ENCODE peak calls at places on chromosomes 3 and 15, in six cellular contexts. One of them, this sample, is unnamed.

GRCh38 chr3:36729204-36730056 is 34.9 kb downstream of the DCLK3 start:
- DNase-seq in progenitor cell of endocrine pancreas: no peak
- DNase-seq in NCI-H1105: peak; percentile 6
- DNase-seq in activated gamma-delta T cell treated with Interleukin-2 at 50 U/mL for 16 hours: no peak
- DNase-seq in sigmoid colon: no peak
- DNase-seq in neuronal stem cell: peak; percentile 53
- DNase-seq in this sample: no peak

GRCh38 chr3:156749244-156749643 is 74.9 kb downstream of the TIPARP start:
- DNase-seq in activated gamma-delta T cell treated with Interleukin-2 at 50 U/mL for 16 hours: no peak
- DNase-seq in neuronal stem cell: no peak
- DNase-seq in NCI-H1105: no peak
- DNase-seq in progenitor cell of endocrine pancreas: no peak
- DNase-seq in sigmoid colon: no peak
- DNase-seq in this sample: no peak

GRCh38 chr3:142263126-142263525 is 37.7 kb upstream of the GK5 start:
- DNase-seq in neuronal stem cell: no peak
- DNase-seq in activated gamma-delta T cell treated with Interleukin-2 at 50 U/mL for 16 hours: no peak
- DNase-seq in NCI-H1105: no peak
- DNase-seq in sigmoid colon: no peak
- DNase-seq in progenitor cell of endocrine pancreas: no peak
- DNase-seq in this sample: no peak

GRCh38 chr3:141192345-141192744 is 39.3 kb upstream of the PXYLP1 start:
- DNase-seq in progenitor cell of endocrine pancreas: peak; percentile 99
- DNase-seq in sigmoid colon: peak; percentile 98
- DNase-seq in NCI-H1105: peak; percentile 95
- DNase-seq in neuronal stem cell: peak; percentile 96
- DNase-seq in activated gamma-delta T cell treated with Interleukin-2 at 50 U/mL for 16 hours: peak; percentile 99
- DNase-seq in this sample: peak; percentile 93

GRCh38 chr15:76954744-76955143 is 23.2 kb downstream of the RCN2 start:
- DNase-seq in neuronal stem cell: no peak
- DNase-seq in NCI-H1105: no peak
- DNase-seq in sigmoid colon: no peak
- DNase-seq in progenitor cell of endocrine pancreas: no peak
- DNase-seq in activated gamma-delta T cell treated with Interleukin-2 at 50 U/mL for 16 hours: no peak
- DNase-seq in this sample: no peak

GRCh38 chr3:123157598-123158287 is 44.0 kb upstream of the SEC22A start:
- DNase-seq in progenitor cell of endocrine pancreas: no peak
- DNase-seq in sigmoid colon: no peak
- DNase-seq in neuronal stem cell: no peak
- DNase-seq in NCI-H1105: no peak
- DNase-seq in activated gamma-delta T cell treated with Interleukin-2 at 50 U/mL for 16 hours: no peak
- DNase-seq in this sample: no peak

GRCh38 chr3:109825971-109826810 is 488.8 kb upstream of the DPPA4 start:
- DNase-seq in NCI-H1105: no peak
- DNase-seq in progenitor cell of endocrine pancreas: no peak
- DNase-seq in neuronal stem cell: no peak
- DNase-seq in activated gamma-delta T cell treated with Interleukin-2 at 50 U/mL for 16 hours: no peak
- DNase-seq in sigmoid colon: no peak
- DNase-seq in this sample: no peak

GRCh38 chr15:38745136-38745535 is 180.5 kb upstream of the RASGRP1 start:
- DNase-seq in sigmoid colon: no peak
- DNase-seq in activated gamma-delta T cell treated with Interleukin-2 at 50 U/mL for 16 hours: no peak
- DNase-seq in progenitor cell of endocrine pancreas: no peak
- DNase-seq in NCI-H1105: no peak
- DNase-seq in neuronal stem cell: no peak
- DNase-seq in this sample: no peak

GRCh38 chr3:180073561-180073960 is 36.8 kb upstream of the PEX5L start:
- DNase-seq in NCI-H1105: no peak
- DNase-seq in progenitor cell of endocrine pancreas: no peak
- DNase-seq in activated gamma-delta T cell treated with Interleukin-2 at 50 U/mL for 16 hours: no peak
- DNase-seq in sigmoid colon: no peak
- DNase-seq in neuronal stem cell: no peak
- DNase-seq in this sample: no peak

GRCh38 chr15:56758770-56759449 is 25.6 kb upstream of the ZNF280D start:
- DNase-seq in NCI-H1105: no peak
- DNase-seq in activated gamma-delta T cell treated with Interleukin-2 at 50 U/mL for 16 hours: no peak
- DNase-seq in progenitor cell of endocrine pancreas: no peak
- DNase-seq in sigmoid colon: no peak
- DNase-seq in neuronal stem cell: no peak
- DNase-seq in this sample: no peak

GRCh38 chr15:70053006-70053702 is 44.6 kb downstream of the TLE3 start:
- DNase-seq in NCI-H1105: no peak
- DNase-seq in neuronal stem cell: no peak
- DNase-seq in progenitor cell of endocrine pancreas: no peak
- DNase-seq in sigmoid colon: peak; percentile 61
- DNase-seq in activated gamma-delta T cell treated with Interleukin-2 at 50 U/mL for 16 hours: no peak
- DNase-seq in this sample: peak; percentile 46

GRCh38 chr3:133038089-133038730 is at the start of gene TMEM108:
- DNase-seq in progenitor cell of endocrine pancreas: peak; percentile 90
- DNase-seq in sigmoid colon: peak; percentile 88
- DNase-seq in NCI-H1105: peak; percentile 99
- DNase-seq in activated gamma-delta T cell treated with Interleukin-2 at 50 U/mL for 16 hours: no peak
- DNase-seq in neuronal stem cell: peak; percentile 87
- DNase-seq in this sample: peak; percentile 95

GRCh38 chr3:159770998-159771397 is 217.6 kb upstream of the IL12A start:
- DNase-seq in neuronal stem cell: no peak
- DNase-seq in NCI-H1105: peak; percentile 67
- DNase-seq in progenitor cell of endocrine pancreas: no peak
- DNase-seq in activated gamma-delta T cell treated with Interleukin-2 at 50 U/mL for 16 hours: no peak
- DNase-seq in sigmoid colon: no peak
- DNase-seq in this sample: no peak

GRCh38 chr3:99918720-99919119 is 101.1 kb downstream of the CMSS1 start:
- DNase-seq in activated gamma-delta T cell treated with Interleukin-2 at 50 U/mL for 16 hours: no peak
- DNase-seq in neuronal stem cell: no peak
- DNase-seq in sigmoid colon: no peak
- DNase-seq in progenitor cell of endocrine pancreas: no peak
- DNase-seq in NCI-H1105: no peak
- DNase-seq in this sample: no peak

GRCh38 chr15:93265046-93265658 is 176.1 kb upstream of the RGMA start:
- DNase-seq in NCI-H1105: peak; percentile 57
- DNase-seq in progenitor cell of endocrine pancreas: no peak
- DNase-seq in activated gamma-delta T cell treated with Interleukin-2 at 50 U/mL for 16 hours: no peak
- DNase-seq in neuronal stem cell: no peak
- DNase-seq in sigmoid colon: no peak
- DNase-seq in this sample: no peak

GRCh38 chr3:30098656-30099454 is 507.5 kb upstream of the TGFBR2 start:
- DNase-seq in NCI-H1105: no peak
- DNase-seq in sigmoid colon: no peak
- DNase-seq in neuronal stem cell: peak; percentile 3
- DNase-seq in activated gamma-delta T cell treated with Interleukin-2 at 50 U/mL for 16 hours: no peak
- DNase-seq in progenitor cell of endocrine pancreas: no peak
- DNase-seq in this sample: no peak

GRCh38 chr3:17800232-17800631 is 57.8 kb upstream of the TBC1D5 start:
- DNase-seq in sigmoid colon: no peak
- DNase-seq in progenitor cell of endocrine pancreas: no peak
- DNase-seq in neuronal stem cell: no peak
- DNase-seq in NCI-H1105: no peak
- DNase-seq in activated gamma-delta T cell treated with Interleukin-2 at 50 U/mL for 16 hours: no peak
- DNase-seq in this sample: no peak

GRCh38 chr3:15330031-15330596 is 2.3 kb downstream of the SH3BP5 start:
- DNase-seq in neuronal stem cell: no peak
- DNase-seq in progenitor cell of endocrine pancreas: no peak
- DNase-seq in activated gamma-delta T cell treated with Interleukin-2 at 50 U/mL for 16 hours: no peak
- DNase-seq in NCI-H1105: no peak
- DNase-seq in sigmoid colon: peak; percentile 91
- DNase-seq in this sample: no peak

GRCh38 chr3:176939022-176939817 is 258.1 kb downstream of the TBL1XR1 start:
- DNase-seq in activated gamma-delta T cell treated with Interleukin-2 at 50 U/mL for 16 hours: peak; percentile 15
- DNase-seq in NCI-H1105: peak; percentile 88
- DNase-seq in progenitor cell of endocrine pancreas: peak; percentile 11
- DNase-seq in neuronal stem cell: peak; percentile 56
- DNase-seq in sigmoid colon: no peak
- DNase-seq in this sample: no peak

GRCh38 chr3:78204977-78205376 is 1165.1 kb downstream of the ROBO2 start:
- DNase-seq in neuronal stem cell: no peak
- DNase-seq in progenitor cell of endocrine pancreas: no peak
- DNase-seq in NCI-H1105: no peak
- DNase-seq in sigmoid colon: no peak
- DNase-seq in activated gamma-delta T cell treated with Interleukin-2 at 50 U/mL for 16 hours: no peak
- DNase-seq in this sample: no peak

This sample was measured in upper lobe of left lung.